ENCODE peak calls at places on chromosomes 13 and 19, in four cellular contexts. D is GM12878, M is HepG2, A is K562. C is an unnamed sample.

GRCh38 chr19:48480476-48481190 is 11.5 kb downstream of the CYTH2 start:
- DNase-seq in A (no peak), D (no peak), M (no peak), C (no peak)

GRCh38 chr13:51731759-51732158 is 72.2 kb downstream of the DHRS12 start:
- DNase-seq in A (no peak), M (no peak), D (no peak), C (peak)

GRCh38 chr19:13363235-13363634 is 143.0 kb downstream of the CACNA1A start:
- DNase-seq in M (no peak), A (no peak), D (no peak), C (no peak)

GRCh38 chr13:67204731-67205130 is 25.4 kb downstream of the PCDH9 start:
- DNase-seq in A (no peak), D (no peak), M (no peak), C (no peak)

GRCh38 chr19:50311723-50312635 is 17.2 kb downstream of the KCNC3 start:
- DNase-seq in D (no peak), A (peak), M (peak), C (peak)

GRCh38 chr13:49347650-49348385 is 96.0 kb downstream of the CAB39L start:
- DNase-seq in M (no peak), A (no peak), D (no peak), C (no peak)

GRCh38 chr19:58572818-58573657 is at the start of gene MZF1:
- DNase-seq in D (peak), M (peak), A (peak), C (peak)

GRCh38 chr19:41697198-41697855 is 9.3 kb upstream of the CEACAM7 start:
- DNase-seq in D (no peak), M (no peak), A (no peak), C (no peak)

GRCh38 chr19:37970699-37971098 is 63.7 kb downstream of the SIPA1L3 start:
- DNase-seq in A (no peak), D (no peak), M (no peak), C (no peak)

GRCh38 chr19:27675771-27676170 is 1537.2 kb downstream of the UQCRFS1 start:
- DNase-seq in A (no peak), D (no peak), M (no peak), C (no peak)
- TF ChIP-seq USF2 in A (no peak), D (no peak), M (no peak), C (no peak)

GRCh38 chr13:53920916-53921315 is 892.3 kb downstream of the OLFM4 start:
- DNase-seq in M (no peak), A (no peak), D (no peak), C (no peak)
- TF ChIP-seq POLR2AphosphoS2 in M (no peak), A (no peak), D (no peak), C (no peak)

GRCh38 chr19:34057155-34057554 is 115.1 kb upstream of the LSM14A start:
- DNase-seq in A (no peak), D (no peak), M (no peak), C (no peak)
- TF ChIP-seq REST in A (no peak), D (no peak), M (no peak), C (no peak)

DNA sequence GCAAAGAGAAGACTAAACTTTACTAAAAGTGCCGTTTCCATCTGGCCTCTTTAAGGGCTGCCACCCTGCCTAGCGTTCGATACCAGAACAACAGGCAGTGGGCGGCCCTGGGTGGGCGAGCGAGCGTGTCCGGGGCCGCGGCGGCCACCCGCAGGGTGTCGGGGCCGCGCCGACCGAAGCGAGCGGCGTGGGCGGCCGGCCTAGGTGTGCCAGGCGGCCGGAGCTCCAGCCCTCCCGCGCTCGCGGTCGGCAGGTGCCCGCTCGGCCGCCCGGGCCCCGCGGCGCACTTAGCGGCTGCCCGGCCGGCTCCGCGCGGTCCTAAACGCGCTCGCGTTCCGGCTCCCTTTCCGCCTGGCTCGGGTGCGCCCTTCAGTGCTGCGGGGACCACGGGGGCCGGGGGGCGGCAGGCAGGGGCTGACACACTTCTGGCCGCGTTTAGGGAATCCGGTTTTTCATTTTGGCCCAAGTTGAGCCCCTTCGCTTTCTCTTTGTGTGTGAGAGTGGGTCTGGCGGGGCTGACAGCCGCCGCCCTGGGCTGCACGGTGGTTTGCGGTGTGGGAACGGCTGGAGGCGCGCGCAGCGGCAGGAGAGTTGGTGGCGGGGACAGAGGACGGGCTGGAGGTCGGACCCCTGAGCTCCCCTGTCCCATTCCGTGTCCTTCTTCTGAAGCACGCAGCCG is 2.9 kb downstream of the FGF9 start:
- DNase-seq in A (peak), M (no peak), D (no peak), C (peak)
- TF ChIP-seq USF2 in A (no peak), M (no peak), D (no peak), C (no peak)

GRCh38 chr19:8596168-8596567 is 14.3 kb downstream of the ADAMTS10 start:
- DNase-seq in A (no peak), D (no peak), M (no peak), C (no peak)

GRCh38 chr19:8601796-8602195 is 8.7 kb downstream of the ADAMTS10 start:
- DNase-seq in M (no peak), A (no peak), D (no peak), C (no peak)

GRCh38 chr19:8605514-8605913 is 5.0 kb downstream of the ADAMTS10 start:
- DNase-seq in M (no peak), D (no peak), A (no peak), C (no peak)

GRCh38 chr19:8600064-8600463 is 10.5 kb downstream of the ADAMTS10 start:
- DNase-seq in M (no peak), A (no peak), D (no peak), C (no peak)

GRCh38 chr19:8600816-8601215 is 9.7 kb downstream of the ADAMTS10 start:
- DNase-seq in A (no peak), M (no peak), D (no peak), C (no peak)
- TF ChIP-seq POLR2AphosphoS2 in A (no peak), M (no peak), D (no peak), C (no peak)

DNA sequence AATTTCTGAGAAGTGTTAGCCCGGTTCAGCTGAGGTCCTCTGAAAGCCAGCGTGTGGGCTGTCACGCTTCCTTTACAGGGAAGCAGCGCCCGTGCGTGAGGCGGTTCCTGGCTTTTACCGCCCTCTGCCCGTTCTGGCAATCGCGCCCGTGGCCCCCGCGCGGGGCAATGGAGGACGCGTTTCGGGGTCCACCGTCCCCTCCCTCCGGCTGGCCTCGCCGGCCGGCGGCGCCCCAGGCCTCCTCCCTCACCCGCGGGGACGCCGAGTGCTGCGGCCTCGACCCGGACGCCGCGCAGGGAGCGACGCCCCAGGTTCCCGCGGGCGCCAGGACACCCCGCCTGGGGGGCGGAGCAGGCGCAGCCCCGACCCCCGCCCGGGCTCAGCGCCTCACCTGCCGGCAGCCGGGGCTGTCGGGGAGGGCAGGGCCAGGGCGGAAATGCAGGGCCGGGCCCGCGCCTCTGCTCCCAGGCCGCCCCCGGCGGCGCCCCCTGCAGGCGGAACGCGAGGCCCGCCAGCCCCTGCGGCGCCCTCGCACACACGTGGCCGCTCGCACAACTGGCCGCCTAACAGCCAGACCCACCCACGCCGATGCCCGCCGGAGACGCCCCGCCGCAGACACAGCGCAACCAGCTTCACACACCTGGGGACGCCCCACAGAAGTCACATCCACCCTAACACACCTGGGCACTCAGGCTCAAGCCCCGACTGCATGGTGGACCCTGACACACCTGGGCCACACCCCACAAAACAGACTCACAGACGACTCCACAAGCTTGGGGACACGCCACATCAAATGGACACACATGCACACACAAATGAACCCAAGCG is at the start of gene GGACT:
- DNase-seq in A (peak), M (peak), D (peak), C (peak)
- TF ChIP-seq REST in A (no peak), M (no peak), D (no peak), C (no peak)

DNA sequence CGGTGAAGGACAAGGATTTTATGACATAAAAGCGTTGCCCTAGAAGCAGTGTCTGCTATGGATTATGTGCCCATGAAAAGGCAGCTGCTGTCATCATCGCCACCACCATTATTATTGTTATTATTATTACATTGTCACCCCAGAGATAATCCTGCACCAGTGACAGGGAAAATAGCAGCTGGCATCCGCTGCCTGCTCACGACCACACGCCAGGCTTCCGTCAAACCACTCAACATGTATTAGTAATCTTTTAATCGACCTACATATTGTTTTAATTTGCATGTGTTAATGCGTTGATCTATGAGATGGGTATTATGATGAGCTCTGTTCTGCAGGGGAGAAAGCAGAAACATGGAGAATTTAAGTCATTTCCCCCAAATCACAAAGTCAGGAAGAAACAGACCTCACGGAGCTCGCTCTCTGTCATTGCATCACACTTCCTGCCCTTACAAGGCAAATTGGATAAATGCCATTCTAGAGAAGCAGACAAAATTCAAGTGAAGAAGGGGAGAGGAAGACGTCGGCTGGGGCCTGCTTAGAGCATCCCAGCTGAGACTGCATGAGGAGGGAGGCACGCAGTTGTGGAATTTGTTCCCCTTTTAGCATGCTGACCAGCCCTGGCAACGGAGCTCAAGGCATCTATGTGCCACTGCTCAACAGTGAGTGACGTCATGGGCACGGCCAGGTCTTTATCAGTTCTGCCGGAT is at the start of gene FFAR3:
- DNase-seq in A (no peak), D (no peak), M (no peak), C (no peak)
- TF ChIP-seq USF2 in A (no peak), D (no peak), M (no peak), C (no peak)

GRCh38 chr19:30112171-30112570 is 170.1 kb downstream of the URI1 start:
- DNase-seq in D (no peak), A (no peak), M (no peak), C (no peak)
- TF ChIP-seq POLR2AphosphoS2 in D (no peak), A (no peak), M (no peak), C (no peak)